ENCODE peak calls at places on chromosomes 6 and 20, in eight cellular contexts. One of them, this sample, is unnamed.

GRCh38 chr6:90493332-90493731 is 93.5 kb downstream of the MAP3K7 start:
- DNase-seq in OCI-LY7: no peak
- DNase-seq in AG10803: no peak
- DNase-seq in fibroblast of the conjunctiva: no peak
- DNase-seq in endothelial cell: no peak
- DNase-seq in endodermal cell: no peak
- DNase-seq in mesothelial cell of epicardium: no peak
- DNase-seq in heart left ventricle: no peak
- DNase-seq in this sample: no peak

GRCh38 chr20:60718743-60719142 is 533.3 kb upstream of the CDH4 start:
- DNase-seq in AG10803: no peak
- DNase-seq in endodermal cell: peak
- DNase-seq in OCI-LY7: no peak
- DNase-seq in fibroblast of the conjunctiva: no peak
- DNase-seq in endothelial cell: peak
- DNase-seq in mesothelial cell of epicardium: no peak
- DNase-seq in heart left ventricle: no peak
- DNase-seq in this sample: no peak

GRCh38 chr20:59783020-59784010 is 150.1 kb downstream of the SYCP2 start:
- DNase-seq in heart left ventricle: peak
- DNase-seq in fibroblast of the conjunctiva: peak
- DNase-seq in OCI-LY7: peak
- DNase-seq in AG10803: peak
- DNase-seq in mesothelial cell of epicardium: no peak
- DNase-seq in endothelial cell: peak
- DNase-seq in endodermal cell: peak
- DNase-seq in this sample: peak

GRCh38 chr20:21162631-21163030 is 36.7 kb downstream of the KIZ start:
- DNase-seq in OCI-LY7: no peak
- DNase-seq in fibroblast of the conjunctiva: no peak
- DNase-seq in AG10803: no peak
- DNase-seq in endodermal cell: no peak
- DNase-seq in endothelial cell: no peak
- DNase-seq in heart left ventricle: no peak
- DNase-seq in mesothelial cell of epicardium: no peak
- DNase-seq in this sample: no peak

GRCh38 chr6:154511735-154512097 is 1.2 kb upstream of the CNKSR3 start:
- DNase-seq in fibroblast of the conjunctiva: no peak
- DNase-seq in OCI-LY7: no peak
- DNase-seq in mesothelial cell of epicardium: no peak
- DNase-seq in AG10803: no peak
- DNase-seq in endodermal cell: no peak
- DNase-seq in heart left ventricle: no peak
- DNase-seq in endothelial cell: no peak
- DNase-seq in this sample: no peak

GRCh38 chr6:47146426-47147174 is 104.5 kb upstream of the ADGRF1 start:
- DNase-seq in heart left ventricle: no peak
- DNase-seq in endodermal cell: peak
- DNase-seq in mesothelial cell of epicardium: no peak
- DNase-seq in OCI-LY7: peak
- DNase-seq in endothelial cell: no peak
- DNase-seq in AG10803: peak
- DNase-seq in fibroblast of the conjunctiva: peak
- DNase-seq in this sample: no peak

GRCh38 chr20:62628691-62629090 is 13.6 kb upstream of the SLCO4A1 start:
- DNase-seq in AG10803: no peak
- DNase-seq in endodermal cell: peak
- DNase-seq in heart left ventricle: no peak
- DNase-seq in endothelial cell: no peak
- DNase-seq in mesothelial cell of epicardium: no peak
- DNase-seq in fibroblast of the conjunctiva: no peak
- DNase-seq in OCI-LY7: no peak
- DNase-seq in this sample: no peak

GRCh38 chr20:916125-916799 is at the start of gene ANGPT4:
- DNase-seq in endothelial cell: no peak
- DNase-seq in AG10803: peak
- DNase-seq in OCI-LY7: no peak
- DNase-seq in endodermal cell: peak
- DNase-seq in heart left ventricle: no peak
- DNase-seq in mesothelial cell of epicardium: no peak
- DNase-seq in fibroblast of the conjunctiva: no peak
- DNase-seq in this sample: no peak

GRCh38 chr20:32621071-32621913 is 36.2 kb upstream of the NOL4L start:
- DNase-seq in heart left ventricle: no peak
- DNase-seq in fibroblast of the conjunctiva: no peak
- DNase-seq in mesothelial cell of epicardium: peak
- DNase-seq in endothelial cell: no peak
- DNase-seq in AG10803: no peak
- DNase-seq in OCI-LY7: no peak
- DNase-seq in endodermal cell: peak
- DNase-seq in this sample: no peak

GRCh38 chr6:135675862-135676261 is 175.6 kb upstream of the PDE7B start:
- DNase-seq in heart left ventricle: no peak
- DNase-seq in AG10803: no peak
- DNase-seq in mesothelial cell of epicardium: no peak
- DNase-seq in endothelial cell: peak
- DNase-seq in endodermal cell: peak
- DNase-seq in fibroblast of the conjunctiva: no peak
- DNase-seq in OCI-LY7: peak
- DNase-seq in this sample: peak

GRCh38 chr20:47855799-47856198 is 70.5 kb upstream of the SULF2 start:
- DNase-seq in fibroblast of the conjunctiva: no peak
- DNase-seq in endodermal cell: no peak
- DNase-seq in mesothelial cell of epicardium: no peak
- DNase-seq in heart left ventricle: no peak
- DNase-seq in OCI-LY7: no peak
- DNase-seq in endothelial cell: no peak
- DNase-seq in AG10803: no peak
- DNase-seq in this sample: no peak

GRCh38 chr6:89140347-89141159 is 5.3 kb upstream of the PM20D2 start:
- DNase-seq in endothelial cell: no peak
- DNase-seq in mesothelial cell of epicardium: no peak
- DNase-seq in fibroblast of the conjunctiva: no peak
- DNase-seq in heart left ventricle: no peak
- DNase-seq in endodermal cell: no peak
- DNase-seq in AG10803: no peak
- DNase-seq in OCI-LY7: no peak
- DNase-seq in this sample: no peak

GRCh38 chr6:169380493-169380892 is 126.8 kb upstream of the THBS2 start:
- DNase-seq in OCI-LY7: no peak
- DNase-seq in heart left ventricle: no peak
- DNase-seq in endodermal cell: no peak
- DNase-seq in mesothelial cell of epicardium: no peak
- DNase-seq in AG10803: no peak
- DNase-seq in endothelial cell: no peak
- DNase-seq in fibroblast of the conjunctiva: no peak
- DNase-seq in this sample: no peak

GRCh38 chr6:91142154-91142553 is 555.3 kb upstream of the MAP3K7 start:
- DNase-seq in OCI-LY7: no peak
- DNase-seq in AG10803: no peak
- DNase-seq in endodermal cell: no peak
- DNase-seq in fibroblast of the conjunctiva: no peak
- DNase-seq in endothelial cell: no peak
- DNase-seq in heart left ventricle: no peak
- DNase-seq in mesothelial cell of epicardium: no peak
- DNase-seq in this sample: no peak

GRCh38 chr20:42190084-42190483 is 571.9 kb upstream of the CHD6 start:
- DNase-seq in fibroblast of the conjunctiva: no peak
- DNase-seq in endodermal cell: no peak
- DNase-seq in OCI-LY7: no peak
- DNase-seq in heart left ventricle: no peak
- DNase-seq in mesothelial cell of epicardium: no peak
- DNase-seq in AG10803: no peak
- DNase-seq in endothelial cell: no peak
- DNase-seq in this sample: no peak

GRCh38 chr20:2140561-2140960 is 38.9 kb downstream of the STK35 start:
- DNase-seq in endodermal cell: no peak
- DNase-seq in AG10803: peak
- DNase-seq in OCI-LY7: no peak
- DNase-seq in mesothelial cell of epicardium: no peak
- DNase-seq in fibroblast of the conjunctiva: no peak
- DNase-seq in heart left ventricle: peak
- DNase-seq in endothelial cell: no peak
- DNase-seq in this sample: no peak

GRCh38 chr6:76441850-76442249 is 369.4 kb upstream of the IMPG1 start:
- DNase-seq in OCI-LY7: no peak
- DNase-seq in mesothelial cell of epicardium: no peak
- DNase-seq in endothelial cell: no peak
- DNase-seq in AG10803: no peak
- DNase-seq in fibroblast of the conjunctiva: no peak
- DNase-seq in endodermal cell: peak
- DNase-seq in heart left ventricle: no peak
- DNase-seq in this sample: no peak

GRCh38 chr6:33271098-33271607 is 523 bp downstream of the VPS52 start:
- DNase-seq in AG10803: peak
- DNase-seq in mesothelial cell of epicardium: no peak
- DNase-seq in OCI-LY7: no peak
- DNase-seq in endothelial cell: no peak
- DNase-seq in fibroblast of the conjunctiva: no peak
- DNase-seq in heart left ventricle: no peak
- DNase-seq in endodermal cell: no peak
- DNase-seq in this sample: no peak

GRCh38 chr6:84093405-84094049 is 60.0 kb downstream of the MRAP2 start:
- DNase-seq in endodermal cell: no peak
- DNase-seq in OCI-LY7: peak
- DNase-seq in fibroblast of the conjunctiva: no peak
- DNase-seq in AG10803: no peak
- DNase-seq in mesothelial cell of epicardium: no peak
- DNase-seq in endothelial cell: no peak
- DNase-seq in heart left ventricle: no peak
- DNase-seq in this sample: no peak

GRCh38 chr6:145112711-145113148 is 622.6 kb downstream of the EPM2A start:
- DNase-seq in fibroblast of the conjunctiva: no peak
- DNase-seq in mesothelial cell of epicardium: no peak
- DNase-seq in AG10803: peak
- DNase-seq in OCI-LY7: no peak
- DNase-seq in heart left ventricle: no peak
- DNase-seq in endodermal cell: no peak
- DNase-seq in endothelial cell: no peak
- DNase-seq in this sample: no peak